ENCODE peak calls at places on chromosome 10, in ten cellular contexts. G, A, T, E, P, I, X, L, Z and D are unnamed samples.

GRCh38 chr10:126080879-126081331 is 184.5 kb downstream of the FANK1 start:
- DNase-seq in L (no peak), A (no peak), I (no peak), X (no peak), T (no peak), E (no peak), Z (no peak), P (no peak), G (peak; percentile 50), D (no peak)

GRCh38 chr10:32454148-32454547 is 8.2 kb downstream of the CCDC7 start:
- DNase-seq in E (no peak), T (no peak), Z (no peak), I (no peak), X (no peak), P (no peak), A (no peak), L (peak; percentile 10), G (no peak), D (no peak)

GRCh38 chr10:1418031-1418550 is 319.2 kb downstream of the ADARB2 start:
- DNase-seq in I (no peak), E (no peak), G (no peak), P (no peak), X (no peak), L (no peak), T (no peak), Z (no peak), A (no peak), D (no peak)

GRCh38 chr10:15363031-15363430 is 8.1 kb downstream of the FAM171A1 start:
- DNase-seq in P (no peak), E (no peak), I (no peak), G (no peak), Z (no peak), X (no peak), A (no peak), T (no peak), L (no peak), D (no peak)

GRCh38 chr10:29917311-29917710 is 142.1 kb downstream of the JCAD start:
- DNase-seq in A (no peak), P (no peak), Z (no peak), L (no peak), X (no peak), E (no peak), I (no peak), G (no peak), T (no peak), D (no peak)

GRCh38 chr10:94571528-94571927 is 25.9 kb downstream of the HELLS start:
- DNase-seq in E (no peak), G (peak; percentile 12), A (no peak), L (peak; percentile 26), T (no peak), I (no peak), Z (no peak), P (no peak), X (no peak), D (no peak)

GRCh38 chr10:29253096-29254029 is 35.5 kb upstream of the LYZL1 start:
- DNase-seq in X (no peak), T (no peak), I (no peak), P (no peak), L (no peak), E (no peak), G (peak; percentile 18), A (no peak), Z (no peak), D (no peak)

GRCh38 chr10:8060010-8060703 is 5.7 kb downstream of the GATA3 start:
- DNase-seq in X (peak; percentile 19), T (no peak), G (peak; percentile 27), P (peak; percentile 71), E (peak; percentile 41), L (peak; percentile 47), A (no peak), I (peak; percentile 45), Z (no peak), D (no peak)

GRCh38 chr10:52469970-52470705 is 156.1 kb downstream of the DKK1 start:
- DNase-seq in A (no peak), L (peak; percentile 83), E (no peak), G (no peak), X (no peak), Z (no peak), T (no peak), I (peak; percentile 32), P (no peak), D (no peak)

GRCh38 chr10:96285331-96285752 is 14.0 kb upstream of the BLNK start:
- DNase-seq in I (peak; percentile 88), Z (no peak), E (peak; percentile 78), P (no peak), X (no peak), L (no peak), A (no peak), T (no peak), G (no peak), D (no peak)

GRCh38 chr10:13404791-13405190 is 56.7 kb upstream of the SEPHS1 start:
- DNase-seq in L (no peak), A (no peak), T (no peak), E (no peak), P (no peak), I (no peak), X (no peak), Z (no peak), G (no peak), D (no peak)

GRCh38 chr10:33412261-33413092 is 78.0 kb upstream of the NRP1 start:
- DNase-seq in I (no peak), G (peak; percentile 98), X (peak; percentile 23), L (peak; percentile 85), A (no peak), E (no peak), Z (no peak), P (no peak), T (no peak), D (no peak)

DNA sequence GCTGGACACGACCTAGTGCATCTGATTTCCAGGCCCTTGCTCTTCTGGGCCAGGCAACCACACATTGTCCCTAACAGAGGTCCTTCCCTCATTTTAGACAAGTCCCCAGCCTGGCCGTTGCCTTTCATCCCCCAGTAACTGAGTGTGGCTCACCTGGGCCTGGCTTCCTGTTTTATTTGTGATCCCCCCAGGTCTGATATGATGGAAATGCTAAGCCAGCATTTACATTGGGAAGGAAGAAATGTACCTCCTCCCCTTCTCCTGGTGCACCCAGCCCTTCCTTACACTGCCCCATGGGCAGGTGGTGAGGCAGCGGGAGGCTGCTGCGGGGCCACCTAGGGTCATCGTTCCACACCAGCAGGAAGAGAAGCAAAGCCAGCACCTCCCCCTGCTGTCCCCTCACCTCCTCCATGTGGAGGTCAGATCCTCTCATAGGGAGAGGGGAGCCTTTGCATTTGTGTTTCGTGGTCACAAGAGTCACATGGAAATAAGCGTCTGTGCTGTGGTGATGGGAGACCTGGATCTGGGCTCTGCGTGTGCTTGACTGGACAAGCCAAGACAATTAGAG is 108.8 kb downstream of the GLRX3 start:
- DNase-seq in T (no peak), P (no peak), X (no peak), Z (no peak), L (no peak), I (no peak), G (no peak), A (no peak), E (no peak), D (no peak)
- H3K9me2 ChIP-seq in T (no peaks in the 10 kb centered on the region), P (no peaks in the 10 kb centered on the region), X (no peaks in the 10 kb centered on the region), Z (no peaks in the 10 kb centered on the region), L (no peaks in the 10 kb centered on the region), I (no peaks in the 10 kb centered on the region), G (no peaks in the 10 kb centered on the region), A (no peaks in the 10 kb centered on the region), E (no peaks in the 10 kb centered on the region), D (no peaks in the 10 kb centered on the region)

GRCh38 chr10:130835068-130835467 is 476.5 kb downstream of the TCERG1L start:
- DNase-seq in G (no peak), X (no peak), T (no peak), E (no peak), L (no peak), P (no peak), Z (no peak), I (no peak), A (no peak), D (no peak)
- H3K9me2 ChIP-seq in G (no peaks in the 10 kb centered on the region), X (no peaks in the 10 kb centered on the region), T (no peaks in the 10 kb centered on the region), E (no peaks in the 10 kb centered on the region), L (no peaks in the 10 kb centered on the region), P (no peaks in the 10 kb centered on the region), Z (no peaks in the 10 kb centered on the region), I (no peaks in the 10 kb centered on the region), A (no peaks in the 10 kb centered on the region), D (no peaks in the 10 kb centered on the region)

GRCh38 chr10:128295003-128295402 is 168.8 kb upstream of the MKI67 start:
- DNase-seq in T (no peak), E (no peak), I (peak; percentile 32), A (no peak), G (no peak), Z (no peak), X (no peak), L (no peak), P (no peak), D (no peak)

GRCh38 chr10:128296608-128297007 is 170.4 kb upstream of the MKI67 start:
- DNase-seq in G (no peak), A (no peak), X (no peak), T (no peak), I (no peak), P (no peak), Z (no peak), L (no peak), E (no peak), D (no peak)

DNA sequence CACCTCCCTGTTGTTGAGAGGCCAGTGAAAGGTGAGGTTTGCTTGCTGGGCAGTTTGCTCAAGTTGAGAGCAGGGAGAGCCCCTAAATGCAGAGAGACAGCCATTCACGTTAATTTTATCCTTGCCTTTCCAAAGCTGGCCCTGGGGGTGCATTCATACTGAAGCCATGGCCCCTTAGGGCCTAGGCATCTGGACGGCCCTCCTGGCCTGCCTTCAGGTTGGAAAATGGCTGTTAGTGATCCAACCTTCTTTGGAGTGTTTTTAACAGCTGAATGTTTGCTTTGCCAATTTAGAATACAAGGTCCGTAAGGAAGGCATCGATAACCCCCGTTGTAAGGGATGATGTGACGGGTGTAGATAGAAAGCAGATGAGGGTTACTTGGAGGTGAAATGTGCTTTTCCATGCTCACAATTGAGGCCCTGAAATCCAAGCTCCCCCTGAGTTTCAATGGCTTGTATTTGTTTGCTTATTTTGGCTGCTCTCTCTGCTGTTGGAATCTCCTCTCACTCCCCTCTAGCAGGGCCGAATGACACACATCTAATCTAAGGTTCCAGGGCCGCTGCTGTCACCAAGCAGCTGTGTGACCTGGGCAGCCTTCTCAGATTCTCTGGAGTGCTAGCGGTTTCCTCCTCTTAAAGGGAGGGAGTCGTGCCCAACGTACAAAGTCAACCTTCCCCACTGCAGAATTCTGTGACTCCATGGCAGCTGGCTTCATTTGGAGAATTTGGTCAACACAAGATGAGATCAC is 171.7 kb upstream of the MKI67 start:
- DNase-seq in X (no peak), L (no peak), P (no peak), G (no peak), Z (no peak), A (no peak), E (no peak), I (no peak), T (no peak), D (no peak)
- H3K9me2 ChIP-seq in X (no peaks in the 10 kb centered on the region), L (no peaks in the 10 kb centered on the region), P (no peaks in the 10 kb centered on the region), G (no peaks in the 10 kb centered on the region), Z (no peaks in the 10 kb centered on the region), A (no peaks in the 10 kb centered on the region), E (no peaks in the 10 kb centered on the region), I (no peaks in the 10 kb centered on the region), T (no peaks in the 10 kb centered on the region), D (no peaks in the 10 kb centered on the region)

DNA sequence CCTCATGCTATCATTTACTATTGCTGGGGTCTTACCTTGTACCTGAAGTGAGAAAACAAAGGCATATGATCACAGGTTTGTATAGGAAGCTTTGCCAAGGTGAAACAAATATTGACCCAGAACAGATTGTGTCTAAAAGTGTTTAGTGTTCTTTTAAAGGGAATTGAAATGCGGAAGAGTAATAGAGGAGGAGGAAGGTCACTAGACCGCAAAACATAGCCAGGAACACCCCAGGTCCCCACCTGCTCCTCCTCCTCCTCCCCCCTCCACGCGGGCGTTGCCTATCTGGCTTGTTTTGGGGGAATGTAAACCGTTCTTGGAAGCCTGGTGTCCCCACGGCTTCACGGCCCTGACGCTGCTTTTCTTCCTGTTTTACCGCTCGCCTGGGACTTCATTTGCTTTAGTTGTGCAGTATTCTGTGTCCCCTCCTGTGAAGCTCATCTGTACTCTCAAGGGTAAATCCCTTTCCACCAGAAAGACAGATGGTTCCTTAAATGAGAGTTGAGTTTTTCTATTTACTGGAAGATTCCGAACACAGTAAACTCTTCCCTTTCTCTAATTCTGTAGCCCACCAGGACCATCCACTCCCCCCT is 80.9 kb upstream of the PFKP start:
- DNase-seq in P (no peak), E (no peak), I (no peak), G (no peak), Z (peak; percentile 53), T (no peak), A (no peak), X (no peak), L (no peak), D (peak; percentile 44)
- H3K9me2 ChIP-seq in P (no peaks in the 10 kb centered on the region), E (no peaks in the 10 kb centered on the region), I (no peaks in the 10 kb centered on the region), G (no peaks in the 10 kb centered on the region), Z (no peaks in the 10 kb centered on the region), T (no peaks in the 10 kb centered on the region), A (no peaks in the 10 kb centered on the region), X (no peaks in the 10 kb centered on the region), L (no peaks in the 10 kb centered on the region), D (no peaks in the 10 kb centered on the region)